ENCODE peak calls at places on chromosome 12, in ten cellular contexts. F is IMR-90, V is Right ventricle myocardium superior, Q is H7, N is hypothalamus, C is RWPE1, Y is AG08395, S is midbrain, W is DMS 273 treated with DMSO at 0.1 percent for 48 hours, D is DMS153. T is an unnamed sample.

GRCh38 chr12:41055875-41056577 is 132.1 kb upstream of the PDZRN4 start:
- DNase-seq in F (peak), V (no peak), Q (no peak), N (no peak), C (no peak), Y (peak), S (no peak), W (no peak), D (no peak), T (no peak)

GRCh38 chr12:45205165-45205825 is 10.6 kb upstream of the ANO6 start:
- DNase-seq in F (no peak), V (no peak), Q (no peak), N (no peak), C (no peak), Y (no peak), S (no peak), W (no peak), D (no peak), T (no peak)

GRCh38 chr12:108907861-108908302 is 28.0 kb downstream of the DAO start:
- DNase-seq in F (no peak), V (no peak), Q (no peak), N (no peak), C (peak), Y (peak), S (peak), W (no peak), D (no peak), T (no peak)

GRCh38 chr12:107558141-107558815 is 127.3 kb upstream of the PWP1 start:
- DNase-seq in F (no peak), V (no peak), Q (no peak), N (no peak), C (no peak), Y (no peak), S (no peak), W (no peak), D (peak), T (no peak)

GRCh38 chr12:389138-390096 is at the start of gene KDM5A:
- DNase-seq in F (peak), V (peak), Q (peak), N (no peak), C (peak), Y (peak), S (no peak), W (no peak), D (no peak), T (no peak)

GRCh38 chr12:111268738-111269572 is 99.9 kb downstream of the PHETA1 start:
- DNase-seq in F (no peak), V (no peak), Q (peak), N (no peak), C (no peak), Y (no peak), S (no peak), W (no peak), D (no peak), T (no peak)

GRCh38 chr12:74171478-74171909 is 366.1 kb upstream of the ATXN7L3B start:
- DNase-seq in F (no peak), V (no peak), Q (no peak), N (no peak), C (no peak), Y (no peak), S (no peak), W (no peak), D (no peak), T (no peak)

GRCh38 chr12:5944053-5944452 is 1.0 kb downstream of the ANO2 start:
- DNase-seq in F (no peak), V (no peak), Q (no peak), N (no peak), C (no peak), Y (no peak), S (no peak), W (no peak), D (no peak), T (no peak)

GRCh38 chr12:8553088-8553627 is 12.5 kb upstream of the CLEC4E start:
- DNase-seq in F (no peak), V (no peak), Q (peak), N (no peak), C (no peak), Y (no peak), S (no peak), W (no peak), D (no peak), T (no peak)

GRCh38 chr12:44422559-44422958 is 453.6 kb downstream of the NELL2 start:
- DNase-seq in F (no peak), V (no peak), Q (no peak), N (no peak), C (no peak), Y (no peak), S (no peak), W (no peak), D (no peak), T (no peak)

GRCh38 chr12:120961604-120962486 is 16.5 kb upstream of the HNF1A start:
- DNase-seq in F (no peak), V (peak), Q (peak), N (no peak), C (no peak), Y (no peak), S (no peak), W (no peak), D (no peak), T (no peak)

GRCh38 chr12:116525418-116526001 is 33.7 kb upstream of the MAP1LC3B2 start:
- DNase-seq in F (peak), V (peak), Q (no peak), N (peak), C (peak), Y (peak), S (no peak), W (no peak), D (no peak), T (no peak)

GRCh38 chr12:92593734-92594402 is 108.9 kb upstream of the PLEKHG7 start:
- DNase-seq in F (peak), V (peak), Q (no peak), N (no peak), C (peak), Y (peak), S (no peak), W (no peak), D (no peak), T (no peak)

GRCh38 chr12:52865090-52865944 is 16.5 kb upstream of the KRT78 start:
- DNase-seq in F (peak), V (peak), Q (peak), N (peak), C (peak), Y (peak), S (peak), W (peak), D (peak), T (peak)

GRCh38 chr12:113299619-113300237 is 35.2 kb downstream of the SLC8B1 start:
- DNase-seq in F (peak), V (peak), Q (peak), N (no peak), C (peak), Y (peak), S (no peak), W (no peak), D (peak), T (no peak)

GRCh38 chr12:26939953-26940352 is 1.7 kb downstream of the FGFR1OP2 start:
- DNase-seq in F (no peak), V (no peak), Q (no peak), N (no peak), C (no peak), Y (no peak), S (no peak), W (no peak), D (no peak), T (no peak)